ENCODE peak calls at places on chromosome 17, in eight cellular contexts. Q is GM23338, C is vagina, M is breast epithelium, K is HCT116, E is GM12891, P is stomach, F is Panc1. J is an unnamed sample.
A peak's percentile ranks its signal among the peaks of the same experiment; 100 is the strongest.

GRCh38 chr17:78118801-78119241 is 9.7 kb downstream of the TMC6 start:
- DNase-seq in Q (no peak), C (no peak), M (no peak), K (no peak), E (no peak), P (no peak), F (no peak), J (no peak)

GRCh38 chr17:79915850-79916430 is 76.7 kb upstream of the CBX4 start:
- DNase-seq in Q (peak; percentile 77), C (no peak), M (no peak), K (peak; percentile 72), E (no peak), P (peak; percentile 88), F (no peak), J (peak; percentile 87)

GRCh38 chr17:27384261-27384701 is 72.0 kb upstream of the KSR1 start:
- DNase-seq in Q (no peak), C (no peak), M (no peak), K (no peak), E (no peak), P (peak; percentile 63), F (peak; percentile 80), J (no peak)

GRCh38 chr17:42342242-42343008 is 45.8 kb downstream of the STAT3 start:
- DNase-seq in Q (no peak), C (no peak), M (no peak), K (no peak), E (no peak), P (no peak), F (no peak), J (no peak)

GRCh38 chr17:75864448-75864871 is 9.3 kb upstream of the WBP2 start:
- DNase-seq in Q (peak; percentile 74), C (peak; percentile 93), M (no peak), K (no peak), E (peak; percentile 80), P (peak; percentile 53), F (no peak), J (no peak)

GRCh38 chr17:50114849-50115357 is 15.1 kb downstream of the SAMD14 start:
- DNase-seq in Q (peak; percentile 94), C (no peak), M (no peak), K (peak; percentile 66), E (no peak), P (peak; percentile 45), F (no peak), J (no peak)

GRCh38 chr17:65314212-65314611 is 177.0 kb downstream of the RGS9 start:
- DNase-seq in Q (no peak), C (no peak), M (no peak), K (no peak), E (no peak), P (no peak), F (no peak), J (no peak)

GRCh38 chr17:7167832-7168231 is 11.3 kb downstream of the ASGR1 start:
- DNase-seq in Q (no peak), C (no peak), M (no peak), K (no peak), E (no peak), P (no peak), F (no peak), J (no peak)

GRCh38 chr17:19979917-19980770 is 2.5 kb upstream of the AKAP10 start:
- DNase-seq in Q (peak; percentile 12), C (no peak), M (no peak), K (no peak), E (no peak), P (no peak), F (no peak), J (peak; percentile 83)

GRCh38 chr17:48757524-48757961 is 29.0 kb upstream of the HOXB13 start:
- DNase-seq in Q (no peak), C (no peak), M (no peak), K (no peak), E (no peak), P (no peak), F (no peak), J (no peak)

GRCh38 chr17:78947235-78948153 is 22.3 kb upstream of the TIMP2 start:
- DNase-seq in Q (no peak), C (no peak), M (no peak), K (no peak), E (no peak), P (peak; percentile 76), F (no peak), J (no peak)

GRCh38 chr17:77428020-77428781 is 287.4 kb downstream of the SEC14L1 start:
- DNase-seq in Q (no peak), C (no peak), M (no peak), K (no peak), E (no peak), P (no peak), F (no peak), J (peak; percentile 58)

GRCh38 chr17:77558846-77559626 is 399.5 kb upstream of the TNRC6C start:
- DNase-seq in Q (no peak), C (no peak), M (no peak), K (no peak), E (no peak), P (no peak), F (no peak), J (no peak)

GRCh38 chr17:76530489-76530814 is 7.1 kb downstream of the CYGB start:
- DNase-seq in Q (no peak), C (no peak), M (no peak), K (no peak), E (no peak), P (no peak), F (no peak), J (no peak)

GRCh38 chr17:4469552-4469951 is 29.1 kb upstream of the SPNS2 start:
- DNase-seq in Q (no peak), C (no peak), M (no peak), K (no peak), E (no peak), P (no peak), F (no peak), J (no peak)

GRCh38 chr17:66200685-66201092 is 8.8 kb upstream of the CEP112 start:
- DNase-seq in Q (peak; percentile 80), C (no peak), M (no peak), K (peak; percentile 89), E (no peak), P (peak; percentile 59), F (peak; percentile 17), J (no peak)

GRCh38 chr17:72812823-72813222 is 279.7 kb downstream of the SLC39A11 start:
- DNase-seq in Q (no peak), C (no peak), M (no peak), K (peak; percentile 51), E (no peak), P (no peak), F (no peak), J (no peak)

GRCh38 chr17:14474591-14474990 is 173.7 kb downstream of the HS3ST3B1 start:
- DNase-seq in Q (no peak), C (no peak), M (no peak), K (no peak), E (no peak), P (no peak), F (no peak), J (no peak)

GRCh38 chr17:34269969-34270368 is at the start of gene CCL7:
- DNase-seq in Q (no peak), C (no peak), M (no peak), K (no peak), E (no peak), P (no peak), F (no peak), J (no peak)

GRCh38 chr17:34781071-34781470 is 180.2 kb downstream of the CCT6B start:
- DNase-seq in Q (no peak), C (no peak), M (no peak), K (no peak), E (no peak), P (no peak), F (no peak), J (no peak)

GRCh38 chr17:50055055-50055425 is 870 bp upstream of the ITGA3 start:
- DNase-seq in Q (peak; percentile 84), C (no peak), M (peak; percentile 85), K (peak; percentile 93), E (no peak), P (peak; percentile 87), F (no peak), J (no peak)

GRCh38 chr17:185445-186138 is 4.1 kb upstream of the DOC2B start:
- DNase-seq in Q (no peak), C (no peak), M (no peak), K (no peak), E (no peak), P (no peak), F (no peak), J (no peak)

GRCh38 chr17:64081802-64082799 is 47.8 kb downstream of the ERN1 start:
- DNase-seq in Q (no peak), C (no peak), M (no peak), K (peak; percentile 82), E (no peak), P (no peak), F (peak; percentile 90), J (peak; percentile 48)
- TF ChIP-seq POLR2AphosphoS5 in Q (no peak), C (peak; percentile 91), M (no peak), K (peak; percentile 81), E (no peak), P (no peak), F (peak; percentile 47), J (peak; percentile 56)

GRCh38 chr17:39740357-39741111 is 2.8 kb downstream of the GRB7 start:
- DNase-seq in Q (peak; percentile 95), C (no peak), M (peak; percentile 81), K (peak; percentile 43), E (no peak), P (no peak), F (no peak), J (peak; percentile 53)
- TF ChIP-seq POLR2AphosphoS5 in Q (peak; percentile 52), C (peak; percentile 77), M (no peak), K (peak; percentile 45), E (no peak), P (no peak), F (no peak), J (no peak)

DNA sequence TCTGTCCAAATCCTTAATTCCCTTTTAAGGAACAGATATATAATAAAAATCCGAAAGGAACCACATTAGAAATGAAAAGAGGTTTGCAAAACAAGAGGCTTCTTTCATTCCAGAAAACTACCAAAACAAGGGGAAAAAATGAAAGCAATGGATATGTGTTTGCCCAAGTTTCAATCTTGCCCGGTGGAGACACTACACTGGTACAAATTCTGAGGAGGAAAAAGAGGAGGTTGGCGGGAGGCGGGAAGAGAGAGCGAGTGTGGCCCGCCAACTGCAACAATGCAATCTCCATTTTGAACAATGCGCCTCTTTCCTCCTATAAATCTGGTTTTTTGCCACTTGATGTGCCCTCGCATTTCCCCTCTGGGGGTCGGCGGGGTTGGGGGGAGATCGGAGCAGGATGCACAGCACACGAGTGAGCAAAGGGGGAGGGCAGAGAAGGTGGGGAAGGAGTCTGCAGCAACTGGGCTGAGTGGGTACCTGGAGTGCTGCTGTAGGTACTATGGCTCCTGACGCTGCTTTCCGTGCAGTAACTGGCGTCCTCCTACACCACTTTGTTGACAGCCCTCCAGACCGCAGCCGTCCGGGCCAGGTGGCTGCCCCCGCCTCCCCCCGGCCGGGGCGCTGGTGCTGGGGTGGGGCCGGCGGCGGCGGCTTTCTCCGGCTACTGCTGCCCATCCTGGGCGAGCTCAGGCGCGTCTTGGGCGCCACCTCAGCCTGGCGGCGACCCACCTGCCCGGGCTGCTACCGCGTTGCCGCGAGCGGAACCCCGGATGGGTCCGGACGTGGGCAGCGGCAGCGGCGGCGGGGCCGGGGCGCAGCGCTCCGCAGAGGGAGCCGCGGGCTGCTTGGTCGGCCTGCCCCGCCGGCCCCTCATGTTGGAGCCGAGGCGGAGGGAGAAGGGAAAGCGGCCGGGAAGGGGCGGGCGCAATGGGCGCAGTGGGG is 93.8 kb upstream of the PLEKHM1 start:
- DNase-seq in Q (peak; percentile 74), C (no peak), M (no peak), K (peak; percentile 39), E (peak; percentile 67), P (peak; percentile 81), F (no peak), J (peak; percentile 94)
- TF ChIP-seq POLR2AphosphoS5 in Q (no peak), C (no peak), M (no peak), K (peak; percentile 56), E (peak; percentile 94), P (no peak), F (no peak), J (peak; percentile 67)

GRCh38 chr17:81096741-81097133 is 61.8 kb downstream of the BAIAP2 start:
- DNase-seq in Q (no peak), C (no peak), M (no peak), K (no peak), E (no peak), P (no peak), F (no peak), J (peak; percentile 63)
- TF ChIP-seq POLR2AphosphoS5 in Q (no peak), C (no peak), M (no peak), K (no peak), E (no peak), P (no peak), F (no peak), J (no peak)